ENCODE peak calls at places on chromosomes 11 and 22, in seven cellular contexts. I, H, V, T, W, X and P are unnamed samples.

GRCh38 chr11:26575946-26576345 is 3.9 kb upstream of the MUC15 start:
- DNase-seq in X (no peak), I (no peak), H (no peak), V (no peak), W (no peak), T (no peak), P (no peak)

GRCh38 chr22:31728857-31729256 is 21.1 kb downstream of the PRR14L start:
- DNase-seq in W (no peak), X (no peak), T (no peak), I (no peak), V (no peak), H (no peak), P (no peak)

GRCh38 chr22:49162841-49163240 is 664.8 kb downstream of the BRD1 start:
- DNase-seq in H (no peak), V (no peak), T (no peak), W (no peak), X (no peak), I (no peak), P (no peak)

GRCh38 chr22:46788426-46789168 is 26.1 kb downstream of the TBC1D22A start:
- DNase-seq in W (no peak), H (no peak), V (no peak), T (no peak), I (no peak), X (no peak), P (no peak)

GRCh38 chr11:27467181-27467913 is 5.2 kb downstream of the LGR4 start:
- DNase-seq in W (no peak), H (no peak), I (no peak), V (no peak), X (no peak), T (no peak), P (no peak)

GRCh38 chr22:32411829-32412592 is at the start of gene RTCB:
- DNase-seq in T (peak; percentile 95), H (peak; percentile 90), W (peak; percentile 93), I (peak; percentile 93), V (peak; percentile 92), X (peak; percentile 86), P (peak; percentile 89)

GRCh38 chr11:117876341-117877119 is at the start of gene FXYD6:
- DNase-seq in I (peak; percentile 65), V (peak; percentile 35), H (no peak), T (peak; percentile 83), X (peak; percentile 85), W (no peak), P (no peak)

GRCh38 chr11:2760196-2760871 is 60.5 kb upstream of the KCNQ1OT1 start:
- DNase-seq in I (no peak), X (no peak), H (no peak), T (no peak), V (no peak), W (no peak), P (peak; percentile 23)

GRCh38 chr11:124837491-124837856 is 27.8 kb upstream of the ROBO3 start:
- DNase-seq in I (peak; percentile 92), W (peak; percentile 90), T (peak; percentile 88), X (no peak), V (peak; percentile 19), H (no peak), P (no peak)

GRCh38 chr11:112608466-112608865 is 347.8 kb upstream of the PLET1 start:
- DNase-seq in W (no peak), H (no peak), T (no peak), X (no peak), V (no peak), I (peak; percentile 60), P (no peak)

GRCh38 chr11:117827521-117828511 is 3.3 kb upstream of the FXYD2 start:
- DNase-seq in H (no peak), X (no peak), V (no peak), I (no peak), T (no peak), W (no peak), P (peak; percentile 24)

GRCh38 chr11:72433455-72434061 is 773 bp downstream of the CLPB start:
- DNase-seq in I (no peak), T (no peak), X (no peak), H (no peak), V (peak; percentile 21), W (no peak), P (no peak)

GRCh38 chr11:131938321-131938751 is 567.9 kb downstream of the NTM start:
- DNase-seq in V (peak; percentile 4), H (no peak), W (no peak), T (no peak), I (no peak), X (no peak), P (no peak)

GRCh38 chr11:19828382-19829108 is 115.9 kb downstream of the NAV2 start:
- DNase-seq in X (no peak), I (no peak), H (no peak), T (no peak), W (no peak), V (peak; percentile 39), P (no peak)

GRCh38 chr11:26344647-26345046 is 12.7 kb downstream of the ANO3 start:
- DNase-seq in T (no peak), X (no peak), I (no peak), H (no peak), V (no peak), W (no peak), P (no peak)

GRCh38 chr22:41226728-41227655 is 13.7 kb downstream of the CHADL start:
- DNase-seq in W (no peak), V (peak; percentile 52), I (no peak), X (no peak), T (no peak), H (no peak), P (no peak)

GRCh38 chr22:41963453-41964105 is 5.7 kb upstream of the SEPTIN3 start:
- DNase-seq in V (no peak), H (peak; percentile 73), W (peak; percentile 43), I (no peak), X (no peak), T (no peak), P (peak; percentile 65)

GRCh38 chr11:78954261-78954660 is 379.6 kb upstream of the NARS2 start:
- DNase-seq in W (no peak), V (no peak), X (no peak), I (no peak), H (no peak), T (no peak), P (no peak)

GRCh38 chr11:19601235-19601634 is 111.4 kb upstream of the NAV2 start:
- DNase-seq in V (no peak), T (no peak), X (no peak), I (no peak), H (no peak), W (no peak), P (no peak)

GRCh38 chr11:19187880-19188279 is 13.9 kb downstream of the CSRP3 start:
- DNase-seq in V (no peak), W (no peak), X (peak; percentile 18), T (no peak), I (no peak), H (no peak), P (no peak)

GRCh38 chr11:26950260-26950719 is 43.6 kb upstream of the FIBIN start:
- DNase-seq in X (no peak), W (peak; percentile 94), T (no peak), V (no peak), I (no peak), H (peak; percentile 31), P (peak; percentile 26)

GRCh38 chr11:85827768-85828639 is 17.1 kb upstream of the SYTL2 start:
- DNase-seq in V (no peak), H (no peak), I (peak; percentile 32), W (peak; percentile 91), T (no peak), X (no peak), P (no peak)

GRCh38 chr22:38345782-38346181 is 28.5 kb upstream of the CSNK1E start:
- DNase-seq in X (no peak), V (no peak), T (no peak), W (no peak), I (no peak), H (no peak), P (peak; percentile 19)

DNA sequence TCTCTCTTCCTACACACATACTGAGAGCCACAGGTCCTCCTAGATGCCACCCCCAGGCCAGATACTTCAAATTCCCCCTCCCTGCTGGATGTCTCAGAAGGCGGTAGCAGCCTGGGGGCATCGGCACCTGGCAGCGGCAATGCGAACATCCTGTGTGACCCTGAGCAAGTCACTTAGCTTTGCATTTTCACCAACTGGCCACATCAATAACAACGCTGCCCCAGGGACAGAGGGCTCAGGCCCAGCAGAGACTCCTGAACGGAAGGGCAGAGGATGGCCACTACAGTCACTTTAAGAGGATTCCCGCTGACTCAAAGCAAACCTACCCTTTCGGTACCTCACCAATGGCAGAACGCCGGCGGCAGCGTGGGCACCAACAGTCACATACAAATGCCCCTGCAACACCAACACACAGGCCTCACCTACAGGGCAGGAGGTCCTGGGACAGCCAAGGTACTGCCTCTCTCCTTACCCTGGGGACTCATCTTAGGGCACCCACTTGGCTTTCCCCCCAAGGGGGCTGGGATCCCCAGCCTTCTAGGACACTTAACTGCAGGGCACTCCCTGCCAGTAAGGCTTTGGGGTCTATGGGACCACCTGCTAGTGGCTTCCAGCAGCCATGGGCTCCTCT is 1.6 kb downstream of the LMO1 start:
- DNase-seq in H (no peak), X (no peak), W (no peak), V (no peak), T (peak; percentile 18), I (no peak), P (peak; percentile 21)
- H3K4me3 ChIP-seq in H (no peak overlapping the region), X (peak overlapping the region; percentile 81), W (no peak overlapping the region), V (no peak overlapping the region), T (peak overlapping the region; percentile 74), I (no peak overlapping the region), P (peak overlapping the region; percentile 44)

GRCh38 chr11:24406389-24406788 is 90.5 kb upstream of the LUZP2 start:
- DNase-seq in T (peak; percentile 11), X (no peak), I (peak; percentile 0), V (no peak), H (no peak), W (no peak), P (no peak)
- H3K4me3 ChIP-seq in T (no peak overlapping the region), X (no peak overlapping the region), I (no peak overlapping the region), V (no peak overlapping the region), H (no peak overlapping the region), W (no peak overlapping the region), P (no peak overlapping the region)

GRCh38 chr11:83159901-83160865 is 3.3 kb downstream of the PCF11 start:
- DNase-seq in T (no peak), H (no peak), X (no peak), V (peak; percentile 27), W (peak; percentile 49), I (peak; percentile 24), P (peak; percentile 53)
- H3K4me3 ChIP-seq in T (peak overlapping the region; percentile 92), H (no peak overlapping the region), X (no peak overlapping the region), V (no peak overlapping the region), W (peak overlapping the region; percentile 71), I (peak overlapping the region; percentile 64), P (peak overlapping the region; percentile 98)

DNA sequence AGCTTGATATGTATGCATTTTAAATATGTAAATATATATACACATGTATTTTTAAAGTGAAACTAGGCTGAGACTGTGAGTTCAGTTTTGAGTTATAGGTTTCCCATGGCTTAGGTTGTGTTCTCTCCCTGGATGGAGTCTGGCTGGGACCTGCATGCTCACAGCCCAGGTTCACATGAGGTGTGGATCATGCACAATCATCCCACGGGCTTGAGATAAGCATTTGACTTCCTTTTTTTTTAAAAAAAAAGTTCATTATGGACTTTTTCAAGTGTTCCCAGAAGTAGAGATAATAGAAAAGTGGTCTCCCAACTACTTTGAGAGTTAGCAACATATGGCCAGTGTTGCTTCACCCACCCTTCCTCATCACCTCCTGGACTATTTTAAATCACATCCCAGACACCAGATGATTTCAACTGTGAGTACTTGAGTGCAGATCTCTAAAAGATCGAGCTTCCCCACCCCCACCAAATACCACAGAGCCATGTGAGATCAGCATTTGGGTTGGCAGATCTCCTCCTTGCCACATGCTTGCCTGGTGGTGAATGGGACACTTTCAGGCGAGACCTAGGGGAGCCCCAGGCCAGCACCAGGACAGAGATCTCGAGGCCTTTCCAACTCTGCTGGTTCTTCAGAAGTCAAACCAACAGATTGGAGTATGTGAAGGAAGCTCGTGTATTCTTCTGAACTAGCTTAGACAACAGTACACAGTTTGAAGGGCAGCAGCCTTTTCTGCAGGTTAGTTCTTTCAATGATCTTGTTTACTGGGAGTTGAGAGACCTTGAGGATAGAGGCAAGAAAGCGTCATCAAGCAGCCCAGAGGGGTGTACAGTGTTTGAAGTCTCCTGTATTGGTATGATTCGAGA is 15.9 kb downstream of the MED15 start:
- DNase-seq in T (no peak), X (no peak), V (peak; percentile 36), I (no peak), H (no peak), W (peak; percentile 59), P (no peak)
- H3K4me3 ChIP-seq in T (no peak overlapping the region), X (peak overlapping the region; percentile 18), V (no peak overlapping the region), I (no peak overlapping the region), H (no peak overlapping the region), W (no peak overlapping the region), P (no peak overlapping the region)